ENCODE peak calls at places on chromosomes 2 and 18, in nine cellular contexts. One of them, this sample, is unnamed.

GRCh38 chr18:80246656-80247402 is 485 bp downstream of the PARD6G start:
- DNase-seq in brain microvascular endothelial cell: no peak
- DNase-seq in WERI-Rb-1: peak; percentile 53
- DNase-seq in astrocyte of the spinal cord: no peak
- DNase-seq in epithelial cell of esophagus: peak; percentile 81
- DNase-seq in WTC11: peak; percentile 44
- DNase-seq in AG04449: no peak
- DNase-seq in OCI-LY7: no peak
- DNase-seq in cardiac fibroblast: no peak
- DNase-seq in this sample: no peak

GRCh38 chr18:55038162-55038561 is 78.9 kb upstream of the CCDC68 start:
- DNase-seq in brain microvascular endothelial cell: no peak
- DNase-seq in WERI-Rb-1: no peak
- DNase-seq in astrocyte of the spinal cord: peak; percentile 21
- DNase-seq in epithelial cell of esophagus: peak; percentile 31
- DNase-seq in WTC11: no peak
- DNase-seq in AG04449: no peak
- DNase-seq in OCI-LY7: no peak
- DNase-seq in cardiac fibroblast: no peak
- DNase-seq in this sample: no peak

GRCh38 chr2:164896634-164897033 is 55.0 kb upstream of the COBLL1 start:
- DNase-seq in brain microvascular endothelial cell: peak; percentile 79
- DNase-seq in WERI-Rb-1: no peak
- DNase-seq in astrocyte of the spinal cord: peak; percentile 83
- DNase-seq in epithelial cell of esophagus: peak; percentile 86
- DNase-seq in WTC11: no peak
- DNase-seq in AG04449: peak; percentile 37
- DNase-seq in OCI-LY7: no peak
- DNase-seq in cardiac fibroblast: peak; percentile 42
- DNase-seq in this sample: peak; percentile 36

GRCh38 chr2:240295256-240296103 is 140.0 kb upstream of the GPC1 start:
- DNase-seq in brain microvascular endothelial cell: peak; percentile 50
- DNase-seq in WERI-Rb-1: no peak
- DNase-seq in astrocyte of the spinal cord: no peak
- DNase-seq in epithelial cell of esophagus: no peak
- DNase-seq in WTC11: no peak
- DNase-seq in AG04449: no peak
- DNase-seq in OCI-LY7: no peak
- DNase-seq in cardiac fibroblast: no peak
- DNase-seq in this sample: no peak

GRCh38 chr2:39715095-39715494 is 49.4 kb downstream of the TMEM178A start:
- DNase-seq in brain microvascular endothelial cell: no peak
- DNase-seq in WERI-Rb-1: no peak
- DNase-seq in astrocyte of the spinal cord: no peak
- DNase-seq in epithelial cell of esophagus: no peak
- DNase-seq in WTC11: no peak
- DNase-seq in AG04449: no peak
- DNase-seq in OCI-LY7: no peak
- DNase-seq in cardiac fibroblast: no peak
- DNase-seq in this sample: no peak

GRCh38 chr2:1585635-1586034 is 158.7 kb downstream of the PXDN start:
- DNase-seq in brain microvascular endothelial cell: no peak
- DNase-seq in WERI-Rb-1: no peak
- DNase-seq in astrocyte of the spinal cord: no peak
- DNase-seq in epithelial cell of esophagus: no peak
- DNase-seq in WTC11: no peak
- DNase-seq in AG04449: no peak
- DNase-seq in OCI-LY7: no peak
- DNase-seq in cardiac fibroblast: no peak
- DNase-seq in this sample: no peak

GRCh38 chr2:74849228-74849892 is 15.4 kb downstream of the HK2 start:
- DNase-seq in brain microvascular endothelial cell: no peak
- DNase-seq in WERI-Rb-1: no peak
- DNase-seq in astrocyte of the spinal cord: no peak
- DNase-seq in epithelial cell of esophagus: peak; percentile 86
- DNase-seq in WTC11: no peak
- DNase-seq in AG04449: no peak
- DNase-seq in OCI-LY7: peak; percentile 80
- DNase-seq in cardiac fibroblast: peak; percentile 80
- DNase-seq in this sample: peak; percentile 83

GRCh38 chr2:116023026-116023425 is 1580.6 kb downstream of the DPP10 start:
- DNase-seq in brain microvascular endothelial cell: no peak
- DNase-seq in WERI-Rb-1: no peak
- DNase-seq in astrocyte of the spinal cord: no peak
- DNase-seq in epithelial cell of esophagus: no peak
- DNase-seq in WTC11: no peak
- DNase-seq in AG04449: no peak
- DNase-seq in OCI-LY7: no peak
- DNase-seq in cardiac fibroblast: no peak
- DNase-seq in this sample: no peak

GRCh38 chr2:144516417-144516980 is 3.4 kb downstream of the ZEB2 start:
- DNase-seq in brain microvascular endothelial cell: no peak
- DNase-seq in WERI-Rb-1: no peak
- DNase-seq in astrocyte of the spinal cord: peak; percentile 45
- DNase-seq in epithelial cell of esophagus: no peak
- DNase-seq in WTC11: no peak
- DNase-seq in AG04449: no peak
- DNase-seq in OCI-LY7: peak; percentile 32
- DNase-seq in cardiac fibroblast: no peak
- DNase-seq in this sample: no peak

GRCh38 chr2:30883822-30884221 is 76.6 kb upstream of the CAPN13 start:
- DNase-seq in brain microvascular endothelial cell: no peak
- DNase-seq in WERI-Rb-1: no peak
- DNase-seq in astrocyte of the spinal cord: no peak
- DNase-seq in epithelial cell of esophagus: no peak
- DNase-seq in WTC11: no peak
- DNase-seq in AG04449: no peak
- DNase-seq in OCI-LY7: no peak
- DNase-seq in cardiac fibroblast: no peak
- DNase-seq in this sample: no peak

GRCh38 chr18:70082430-70082829 is 123.1 kb downstream of the RTTN start:
- DNase-seq in brain microvascular endothelial cell: no peak
- DNase-seq in WERI-Rb-1: no peak
- DNase-seq in astrocyte of the spinal cord: no peak
- DNase-seq in epithelial cell of esophagus: no peak
- DNase-seq in WTC11: no peak
- DNase-seq in AG04449: no peak
- DNase-seq in OCI-LY7: no peak
- DNase-seq in cardiac fibroblast: no peak
- DNase-seq in this sample: no peak

GRCh38 chr2:180991361-180991760 is 11.0 kb downstream of the UBE2E3 start:
- DNase-seq in brain microvascular endothelial cell: no peak
- DNase-seq in WERI-Rb-1: no peak
- DNase-seq in astrocyte of the spinal cord: no peak
- DNase-seq in epithelial cell of esophagus: no peak
- DNase-seq in WTC11: no peak
- DNase-seq in AG04449: no peak
- DNase-seq in OCI-LY7: no peak
- DNase-seq in cardiac fibroblast: no peak
- DNase-seq in this sample: no peak

GRCh38 chr2:180991820-180992219 is 11.4 kb downstream of the UBE2E3 start:
- DNase-seq in brain microvascular endothelial cell: no peak
- DNase-seq in WERI-Rb-1: no peak
- DNase-seq in astrocyte of the spinal cord: no peak
- DNase-seq in epithelial cell of esophagus: no peak
- DNase-seq in WTC11: no peak
- DNase-seq in AG04449: no peak
- DNase-seq in OCI-LY7: no peak
- DNase-seq in cardiac fibroblast: no peak
- DNase-seq in this sample: peak; percentile 37

GRCh38 chr2:180990337-180990736 is 9.9 kb downstream of the UBE2E3 start:
- DNase-seq in brain microvascular endothelial cell: no peak
- DNase-seq in WERI-Rb-1: no peak
- DNase-seq in astrocyte of the spinal cord: no peak
- DNase-seq in epithelial cell of esophagus: peak; percentile 67
- DNase-seq in WTC11: no peak
- DNase-seq in AG04449: no peak
- DNase-seq in OCI-LY7: no peak
- DNase-seq in cardiac fibroblast: no peak
- DNase-seq in this sample: no peak

GRCh38 chr2:180990794-180991193 is 10.4 kb downstream of the UBE2E3 start:
- DNase-seq in brain microvascular endothelial cell: no peak
- DNase-seq in WERI-Rb-1: no peak
- DNase-seq in astrocyte of the spinal cord: no peak
- DNase-seq in epithelial cell of esophagus: no peak
- DNase-seq in WTC11: no peak
- DNase-seq in AG04449: no peak
- DNase-seq in OCI-LY7: no peak
- DNase-seq in cardiac fibroblast: no peak
- DNase-seq in this sample: no peak

GRCh38 chr2:180992994-180993393 is 12.6 kb downstream of the UBE2E3 start:
- DNase-seq in brain microvascular endothelial cell: no peak
- DNase-seq in WERI-Rb-1: no peak
- DNase-seq in astrocyte of the spinal cord: no peak
- DNase-seq in epithelial cell of esophagus: no peak
- DNase-seq in WTC11: no peak
- DNase-seq in AG04449: no peak
- DNase-seq in OCI-LY7: no peak
- DNase-seq in cardiac fibroblast: no peak
- DNase-seq in this sample: no peak
- TF ChIP-seq CTCF in brain microvascular endothelial cell: no peak
- TF ChIP-seq CTCF in WERI-Rb-1: no peak
- TF ChIP-seq CTCF in astrocyte of the spinal cord: no peak
- TF ChIP-seq CTCF in epithelial cell of esophagus: no peak
- TF ChIP-seq CTCF in WTC11: no peak
- TF ChIP-seq CTCF in AG04449: no peak
- TF ChIP-seq CTCF in OCI-LY7: no peak
- TF ChIP-seq CTCF in cardiac fibroblast: no peak
- TF ChIP-seq CTCF in this sample: no peak

GRCh38 chr2:46308081-46308480 is 10.9 kb downstream of the EPAS1 start:
- DNase-seq in brain microvascular endothelial cell: no peak
- DNase-seq in WERI-Rb-1: no peak
- DNase-seq in astrocyte of the spinal cord: no peak
- DNase-seq in epithelial cell of esophagus: no peak
- DNase-seq in WTC11: no peak
- DNase-seq in AG04449: no peak
- DNase-seq in OCI-LY7: no peak
- DNase-seq in cardiac fibroblast: peak; percentile 58
- DNase-seq in this sample: no peak
- TF ChIP-seq CTCF in brain microvascular endothelial cell: no peak
- TF ChIP-seq CTCF in WERI-Rb-1: no peak
- TF ChIP-seq CTCF in astrocyte of the spinal cord: no peak
- TF ChIP-seq CTCF in epithelial cell of esophagus: no peak
- TF ChIP-seq CTCF in WTC11: no peak
- TF ChIP-seq CTCF in AG04449: no peak
- TF ChIP-seq CTCF in OCI-LY7: no peak
- TF ChIP-seq CTCF in cardiac fibroblast: no peak
- TF ChIP-seq CTCF in this sample: no peak

DNA sequence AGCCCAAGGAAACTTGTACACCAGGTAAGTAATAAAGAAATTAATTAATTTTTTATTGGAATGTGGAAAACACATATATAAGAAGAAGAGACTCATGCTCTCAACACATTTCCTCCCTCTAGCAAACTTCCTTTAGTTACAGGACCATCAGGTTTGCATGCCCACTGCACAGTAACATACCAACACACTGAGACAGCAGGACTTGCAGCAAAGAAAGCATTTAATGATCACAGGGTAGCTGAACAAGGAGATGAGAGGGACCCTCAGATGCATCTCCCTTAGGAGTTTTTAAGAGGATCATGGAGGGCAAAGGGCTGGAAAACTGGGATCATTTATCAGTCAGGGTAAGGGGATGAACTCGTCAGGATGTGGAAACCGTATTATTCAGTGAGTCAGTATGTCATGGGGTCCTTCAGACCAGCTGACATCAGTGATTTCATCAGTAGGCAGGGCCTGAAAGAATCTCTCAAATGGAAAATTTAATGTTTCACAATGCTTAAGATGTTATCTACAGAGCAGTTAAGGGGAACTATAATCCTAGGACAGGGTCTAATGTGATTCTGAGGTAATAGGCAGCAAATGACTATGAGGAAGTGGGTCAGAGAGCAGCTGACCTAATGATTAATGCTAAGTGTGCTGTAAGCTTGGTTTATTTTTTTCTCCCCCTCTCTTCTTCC is 193.8 kb upstream of the RND3 start:
- DNase-seq in brain microvascular endothelial cell: peak; percentile 80
- DNase-seq in WERI-Rb-1: no peak
- DNase-seq in astrocyte of the spinal cord: peak; percentile 67
- DNase-seq in epithelial cell of esophagus: peak; percentile 43
- DNase-seq in WTC11: no peak
- DNase-seq in AG04449: peak; percentile 85
- DNase-seq in OCI-LY7: no peak
- DNase-seq in cardiac fibroblast: peak; percentile 91
- DNase-seq in this sample: no peak
- TF ChIP-seq CTCF in brain microvascular endothelial cell: no peak
- TF ChIP-seq CTCF in WERI-Rb-1: no peak
- TF ChIP-seq CTCF in astrocyte of the spinal cord: no peak
- TF ChIP-seq CTCF in epithelial cell of esophagus: no peak
- TF ChIP-seq CTCF in WTC11: no peak
- TF ChIP-seq CTCF in AG04449: no peak
- TF ChIP-seq CTCF in OCI-LY7: no peak
- TF ChIP-seq CTCF in cardiac fibroblast: no peak
- TF ChIP-seq CTCF in this sample: no peak

GRCh38 chr2:9778012-9778411 is 65.3 kb upstream of the TAF1B start:
- DNase-seq in brain microvascular endothelial cell: no peak
- DNase-seq in WERI-Rb-1: peak; percentile 60
- DNase-seq in astrocyte of the spinal cord: no peak
- DNase-seq in epithelial cell of esophagus: peak; percentile 66
- DNase-seq in WTC11: peak; percentile 51
- DNase-seq in AG04449: no peak
- DNase-seq in OCI-LY7: peak; percentile 28
- DNase-seq in cardiac fibroblast: no peak
- DNase-seq in this sample: no peak
- TF ChIP-seq CTCF in brain microvascular endothelial cell: peak; percentile 67
- TF ChIP-seq CTCF in WERI-Rb-1: peak; percentile 95
- TF ChIP-seq CTCF in astrocyte of the spinal cord: peak; percentile 55
- TF ChIP-seq CTCF in epithelial cell of esophagus: peak; percentile 85
- TF ChIP-seq CTCF in WTC11: peak; percentile 29
- TF ChIP-seq CTCF in AG04449: peak; percentile 44
- TF ChIP-seq CTCF in OCI-LY7: peak; percentile 70
- TF ChIP-seq CTCF in cardiac fibroblast: peak; percentile 43
- TF ChIP-seq CTCF in this sample: peak; percentile 48

GRCh38 chr2:168345601-168346000 is 98.2 kb upstream of the STK39 start:
- DNase-seq in brain microvascular endothelial cell: no peak
- DNase-seq in WERI-Rb-1: no peak
- DNase-seq in astrocyte of the spinal cord: no peak
- DNase-seq in epithelial cell of esophagus: no peak
- DNase-seq in WTC11: no peak
- DNase-seq in AG04449: no peak
- DNase-seq in OCI-LY7: peak; percentile 33
- DNase-seq in cardiac fibroblast: no peak
- DNase-seq in this sample: peak; percentile 26

GRCh38 chr2:168343586-168343985 is 96.2 kb upstream of the STK39 start:
- DNase-seq in brain microvascular endothelial cell: peak; percentile 49
- DNase-seq in WERI-Rb-1: no peak
- DNase-seq in astrocyte of the spinal cord: peak; percentile 42
- DNase-seq in epithelial cell of esophagus: peak; percentile 72
- DNase-seq in WTC11: no peak
- DNase-seq in AG04449: no peak
- DNase-seq in OCI-LY7: no peak
- DNase-seq in cardiac fibroblast: peak; percentile 13
- DNase-seq in this sample: no peak

GRCh38 chr2:168348076-168348475 is 100.7 kb upstream of the STK39 start:
- DNase-seq in brain microvascular endothelial cell: peak; percentile 48
- DNase-seq in WERI-Rb-1: peak; percentile 65
- DNase-seq in astrocyte of the spinal cord: peak; percentile 43
- DNase-seq in epithelial cell of esophagus: peak; percentile 37
- DNase-seq in WTC11: peak; percentile 66
- DNase-seq in AG04449: no peak
- DNase-seq in OCI-LY7: peak; percentile 11
- DNase-seq in cardiac fibroblast: peak; percentile 60
- DNase-seq in this sample: peak; percentile 65

GRCh38 chr2:168346725-168347477 is 99.5 kb upstream of the STK39 start:
- DNase-seq in brain microvascular endothelial cell: peak; percentile 59
- DNase-seq in WERI-Rb-1: peak; percentile 61
- DNase-seq in astrocyte of the spinal cord: peak; percentile 68
- DNase-seq in epithelial cell of esophagus: peak; percentile 72
- DNase-seq in WTC11: peak; percentile 71
- DNase-seq in AG04449: no peak
- DNase-seq in OCI-LY7: peak; percentile 31
- DNase-seq in cardiac fibroblast: peak; percentile 77
- DNase-seq in this sample: peak; percentile 82

GRCh38 chr2:168344706-168345105 is 97.3 kb upstream of the STK39 start:
- DNase-seq in brain microvascular endothelial cell: no peak
- DNase-seq in WERI-Rb-1: no peak
- DNase-seq in astrocyte of the spinal cord: no peak
- DNase-seq in epithelial cell of esophagus: no peak
- DNase-seq in WTC11: no peak
- DNase-seq in AG04449: no peak
- DNase-seq in OCI-LY7: no peak
- DNase-seq in cardiac fibroblast: no peak
- DNase-seq in this sample: no peak
- TF ChIP-seq CTCF in brain microvascular endothelial cell: no peak
- TF ChIP-seq CTCF in WERI-Rb-1: no peak
- TF ChIP-seq CTCF in astrocyte of the spinal cord: no peak
- TF ChIP-seq CTCF in epithelial cell of esophagus: no peak
- TF ChIP-seq CTCF in WTC11: no peak
- TF ChIP-seq CTCF in AG04449: no peak
- TF ChIP-seq CTCF in OCI-LY7: no peak
- TF ChIP-seq CTCF in cardiac fibroblast: no peak
- TF ChIP-seq CTCF in this sample: no peak